ENCODE peak calls at places on chromosome 5, in four cellular contexts. S is NCI-H2081, I is RCC 7860, E is MM.1S. F is an unnamed sample.

GRCh38 chr5:172160506-172160905 is 27.5 kb downstream of the STK10 start:
- DNase-seq in I (no peak), S (no peak), E (no peak), F (no peak)

GRCh38 chr5:68216737-68217231 is 1.2 kb downstream of the PIK3R1 start:
- DNase-seq in E (no peak), I (no peak), S (peak), F (no peak)

GRCh38 chr5:68239485-68239884 is 23.9 kb downstream of the PIK3R1 start:
- DNase-seq in I (peak), S (peak), E (no peak), F (no peak)

GRCh38 chr5:12570688-12571087 is 666.4 kb upstream of the CTNND2 start:
- DNase-seq in S (no peak), E (no peak), I (no peak), F (no peak)

GRCh38 chr5:132887326-132887725 is 13.9 kb downstream of the LEAP2 start:
- DNase-seq in I (no peak), S (no peak), E (no peak), F (no peak)

GRCh38 chr5:147072591-147072990 is 162.2 kb upstream of the STK32A start:
- DNase-seq in I (no peak), E (no peak), S (peak), F (no peak)

GRCh38 chr5:170269579-170269978 is 28.0 kb downstream of the LCP2 start:
- DNase-seq in S (no peak), E (no peak), I (peak), F (no peak)

GRCh38 chr5:107959573-107960279 is 289.0 kb upstream of the EFNA5 start:
- DNase-seq in S (no peak), I (no peak), E (no peak), F (no peak)

GRCh38 chr5:139416651-139417050 is 12.8 kb upstream of the SPATA24 start:
- DNase-seq in S (no peak), E (no peak), I (no peak), F (no peak)

GRCh38 chr5:43680286-43680685 is 77.3 kb downstream of the NNT start:
- DNase-seq in E (no peak), I (no peak), S (peak), F (no peak)

GRCh38 chr5:152332696-152333095 is 72.4 kb downstream of the NMUR2 start:
- DNase-seq in I (no peak), E (no peak), S (peak), F (no peak)

GRCh38 chr5:91175708-91176107 is 207.4 kb downstream of the ARRDC3 start:
- DNase-seq in I (peak), E (no peak), S (no peak), F (no peak)

GRCh38 chr5:95838001-95838520 is 15.5 kb upstream of the GLRX start:
- DNase-seq in E (no peak), S (no peak), I (no peak), F (no peak)

GRCh38 chr5:180820788-180821321 is 18.2 kb upstream of the MGAT1 start:
- DNase-seq in S (no peak), I (no peak), E (peak), F (no peak)

GRCh38 chr5:94288937-94289336 is 329.5 kb downstream of the KIAA0825 start:
- DNase-seq in S (no peak), I (no peak), E (no peak), F (no peak)

GRCh38 chr5:109743770-109744212 is 54.1 kb downstream of the MAN2A1 start:
- DNase-seq in E (no peak), S (no peak), I (peak), F (no peak)

GRCh38 chr5:105952875-105953274 is 1717.9 kb downstream of the EFNA5 start:
- DNase-seq in E (no peak), I (no peak), S (peak), F (no peak)

GRCh38 chr5:181053760-181054122 is 13.7 kb downstream of the BTNL9 start:
- DNase-seq in I (no peak), S (no peak), E (no peak), F (peak)

GRCh38 chr5:114101153-114101552 is 260.7 kb upstream of the KCNN2 start:
- DNase-seq in S (peak), E (peak), I (no peak), F (no peak)

GRCh38 chr5:65356274-65356673 is 125.4 kb downstream of the ADAMTS6 start:
- DNase-seq in E (no peak), S (no peak), I (no peak), F (no peak)

F was measured in WTC11.